ENCODE peak calls at places on chromosomes 2 and 18, in six cellular contexts. D is IMR-90, E is mesendoderm, T is neuronal stem cell, N is H1, F is trophoblast cell. J is an unnamed sample.

GRCh38 chr2:48114256-48114655 is 208.0 kb upstream of the FBXO11 start:
- DNase-seq in D (peak; percentile 77), E (no peak), T (no peak), N (no peak), F (peak; percentile 97), J (peak; percentile 82)

GRCh38 chr18:80145191-80145799 is 36.2 kb downstream of the ADNP2 start:
- DNase-seq in D (peak; percentile 52), E (no peak), T (no peak), N (no peak), F (no peak), J (no peak)

GRCh38 chr2:85445316-85446295 is 27.1 kb downstream of the SH2D6 start:
- DNase-seq in D (peak; percentile 84), E (peak; percentile 52), T (no peak), N (no peak), F (no peak), J (peak; percentile 67)

GRCh38 chr2:64839844-64840243 is 149.4 kb upstream of the SLC1A4 start:
- DNase-seq in D (no peak), E (no peak), T (no peak), N (no peak), F (peak; percentile 10), J (no peak)

GRCh38 chr2:235506291-235506996 is 12.6 kb downstream of the AGAP1 start:
- DNase-seq in D (no peak), E (no peak), T (no peak), N (no peak), F (no peak), J (no peak)

GRCh38 chr2:162908567-162908966 is 70.0 kb upstream of the KCNH7 start:
- DNase-seq in D (no peak), E (peak; percentile 55), T (no peak), N (no peak), F (no peak), J (no peak)

GRCh38 chr2:177118636-177119035 is 94.0 kb upstream of the HNRNPA3 start:
- DNase-seq in D (no peak), E (peak; percentile 69), T (no peak), N (no peak), F (no peak), J (no peak)

GRCh38 chr2:238771193-238771592 is 76.7 kb upstream of the TWIST2 start:
- DNase-seq in D (peak; percentile 28), E (peak; percentile 67), T (no peak), N (no peak), F (no peak), J (no peak)

GRCh38 chr2:7456762-7457161 is 539.5 kb downstream of the RNF144A start:
- DNase-seq in D (no peak), E (no peak), T (no peak), N (no peak), F (no peak), J (no peak)

GRCh38 chr18:1488957-1489356 is 584.3 kb downstream of the ADCYAP1 start:
- DNase-seq in D (no peak), E (no peak), T (no peak), N (no peak), F (no peak), J (no peak)

GRCh38 chr2:120472891-120473309 is 127.0 kb downstream of the INHBB start:
- DNase-seq in D (no peak), E (no peak), T (no peak), N (no peak), F (no peak), J (no peak)

DNA sequence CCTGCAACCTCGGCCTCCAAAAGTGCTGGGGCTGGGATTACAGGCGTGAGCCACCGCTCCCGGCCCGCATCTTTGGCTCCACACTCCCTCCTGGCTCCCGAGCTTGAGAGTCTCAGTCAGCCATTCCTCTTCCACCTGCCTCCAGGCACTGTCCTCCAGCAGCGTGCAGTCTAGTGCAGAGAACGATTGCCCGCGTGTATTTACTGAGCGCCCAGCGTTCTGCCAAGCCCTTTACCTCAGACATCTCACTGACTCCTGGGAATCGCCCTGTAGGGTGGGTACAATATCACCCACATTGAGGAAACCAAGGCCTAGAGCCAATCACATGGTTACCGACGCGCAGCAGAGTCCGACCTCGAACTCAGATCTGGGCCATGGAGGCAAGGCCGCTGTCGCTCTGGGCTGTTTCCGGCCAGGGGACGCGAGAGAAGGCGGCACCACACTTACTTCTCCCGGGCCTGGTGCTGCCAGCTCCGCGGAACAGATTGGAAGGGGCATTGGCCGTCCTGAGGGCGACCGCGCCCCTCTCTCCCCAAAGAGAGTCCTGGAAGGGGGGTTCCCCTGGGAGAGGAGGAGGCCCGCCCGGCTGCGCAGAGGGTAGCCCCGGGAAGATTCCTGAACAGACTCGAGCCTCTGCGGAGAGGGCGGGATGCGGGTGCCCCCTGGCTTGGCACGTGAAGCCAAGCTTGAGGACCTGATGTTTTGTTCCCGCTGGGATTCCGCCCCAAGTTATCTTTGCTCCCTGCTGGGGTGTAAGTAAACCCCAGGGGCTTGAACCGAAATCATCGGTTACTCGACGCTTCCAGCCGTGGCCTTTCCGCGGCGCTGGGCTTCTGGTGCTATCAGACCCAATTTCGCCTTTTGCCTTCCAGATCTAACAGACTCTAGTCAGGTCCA is 5.2 kb upstream of the DLX2 start:
- DNase-seq in D (no peak), E (peak; percentile 37), T (peak; percentile 9), N (peak; percentile 74), F (no peak), J (no peak)
- H3K4me3 ChIP-seq in D (no peak overlapping the region), E (no peak overlapping the region), T (peak overlapping the region; percentile 13), N (no peak overlapping the region), F (no peak overlapping the region), J (peak overlapping the region; percentile 39)

GRCh38 chr18:46335551-46336059 is 231.4 kb downstream of the HAUS1 start:
- DNase-seq in D (no peak), E (peak; percentile 66), T (peak; percentile 51), N (peak; percentile 62), F (no peak), J (no peak)

GRCh38 chr18:46333371-46334199 is 229.4 kb downstream of the HAUS1 start:
- DNase-seq in D (no peak), E (peak; percentile 45), T (peak; percentile 54), N (peak; percentile 56), F (peak; percentile 28), J (peak; percentile 10)

GRCh38 chr18:46332286-46332801 is 228.2 kb downstream of the HAUS1 start:
- DNase-seq in D (no peak), E (no peak), T (no peak), N (no peak), F (no peak), J (no peak)

GRCh38 chr18:46332956-46333355 is 228.8 kb downstream of the HAUS1 start:
- DNase-seq in D (no peak), E (peak; percentile 45), T (no peak), N (peak; percentile 54), F (peak; percentile 4), J (no peak)

GRCh38 chr18:46334200-46334553 is 230.0 kb downstream of the HAUS1 start:
- DNase-seq in D (no peak), E (no peak), T (no peak), N (no peak), F (peak; percentile 5), J (no peak)
- H3K18ac ChIP-seq in D (no peak overlapping the region), E (peak overlapping the region; percentile 99), T (peak overlapping the region; percentile 84), N (no peak overlapping the region), F (no peak overlapping the region), J (no peak overlapping the region)

GRCh38 chr2:67923696-67924095 is 139.1 kb downstream of the C1D start:
- DNase-seq in D (no peak), E (no peak), T (no peak), N (no peak), F (no peak), J (no peak)

GRCh38 chr2:67930156-67930555 is 132.6 kb downstream of the C1D start:
- DNase-seq in D (no peak), E (peak; percentile 98), T (no peak), N (peak; percentile 57), F (no peak), J (no peak)

GRCh38 chr2:67927489-67927888 is 135.3 kb downstream of the C1D start:
- DNase-seq in D (no peak), E (peak; percentile 55), T (no peak), N (no peak), F (no peak), J (no peak)
- H3K4me2 ChIP-seq in D (no peak overlapping the region), E (no peak overlapping the region), T (no peak overlapping the region), N (peak overlapping the region; percentile 39), F (no peak overlapping the region), J (no peak overlapping the region)

DNA sequence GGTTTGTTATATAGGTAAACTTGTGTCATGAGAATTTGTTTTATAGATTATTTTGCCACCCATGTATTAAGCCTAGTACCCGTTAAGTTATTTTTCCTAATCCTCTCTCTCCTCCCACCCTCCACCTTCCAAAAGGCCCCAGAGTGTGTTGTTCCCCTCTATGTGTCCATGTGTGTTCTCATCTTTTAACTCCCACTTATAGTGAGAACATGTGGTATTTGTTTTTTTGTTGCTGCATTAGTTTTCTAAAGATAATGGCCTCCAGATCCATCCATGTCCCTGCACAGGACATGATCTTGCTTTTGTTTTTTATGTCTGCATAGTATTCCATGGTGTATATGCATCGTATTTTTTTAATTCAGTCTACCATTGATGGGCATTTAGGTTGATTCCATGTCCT is 1075.6 kb upstream of the CNTNAP5 start:
- DNase-seq in D (no peak), E (no peak), T (no peak), N (no peak), F (no peak), J (no peak)
- H3K4me3 ChIP-seq in D (no peak overlapping the region), E (no peak overlapping the region), T (no peak overlapping the region), N (no peak overlapping the region), F (no peak overlapping the region), J (no peak overlapping the region)

GRCh38 chr18:3451989-3452749 is 2.2 kb downstream of the TGIF1 start:
- DNase-seq in D (peak; percentile 69), E (peak; percentile 82), T (peak; percentile 54), N (peak; percentile 50), F (peak; percentile 59), J (peak; percentile 68)

GRCh38 chr18:3450358-3451107 is 561 bp downstream of the TGIF1 start:
- DNase-seq in D (peak; percentile 73), E (no peak), T (peak; percentile 23), N (no peak), F (peak; percentile 61), J (peak; percentile 82)

GRCh38 chr18:3449702-3450357 is at the start of gene TGIF1:
- DNase-seq in D (peak; percentile 77), E (peak; percentile 95), T (peak; percentile 79), N (peak; percentile 82), F (peak; percentile 83), J (peak; percentile 86)

GRCh38 chr18:3452750-3453539 is 3.0 kb downstream of the TGIF1 start:
- DNase-seq in D (peak; percentile 41), E (no peak), T (no peak), N (peak; percentile 44), F (peak; percentile 21), J (peak; percentile 68)

DNA sequence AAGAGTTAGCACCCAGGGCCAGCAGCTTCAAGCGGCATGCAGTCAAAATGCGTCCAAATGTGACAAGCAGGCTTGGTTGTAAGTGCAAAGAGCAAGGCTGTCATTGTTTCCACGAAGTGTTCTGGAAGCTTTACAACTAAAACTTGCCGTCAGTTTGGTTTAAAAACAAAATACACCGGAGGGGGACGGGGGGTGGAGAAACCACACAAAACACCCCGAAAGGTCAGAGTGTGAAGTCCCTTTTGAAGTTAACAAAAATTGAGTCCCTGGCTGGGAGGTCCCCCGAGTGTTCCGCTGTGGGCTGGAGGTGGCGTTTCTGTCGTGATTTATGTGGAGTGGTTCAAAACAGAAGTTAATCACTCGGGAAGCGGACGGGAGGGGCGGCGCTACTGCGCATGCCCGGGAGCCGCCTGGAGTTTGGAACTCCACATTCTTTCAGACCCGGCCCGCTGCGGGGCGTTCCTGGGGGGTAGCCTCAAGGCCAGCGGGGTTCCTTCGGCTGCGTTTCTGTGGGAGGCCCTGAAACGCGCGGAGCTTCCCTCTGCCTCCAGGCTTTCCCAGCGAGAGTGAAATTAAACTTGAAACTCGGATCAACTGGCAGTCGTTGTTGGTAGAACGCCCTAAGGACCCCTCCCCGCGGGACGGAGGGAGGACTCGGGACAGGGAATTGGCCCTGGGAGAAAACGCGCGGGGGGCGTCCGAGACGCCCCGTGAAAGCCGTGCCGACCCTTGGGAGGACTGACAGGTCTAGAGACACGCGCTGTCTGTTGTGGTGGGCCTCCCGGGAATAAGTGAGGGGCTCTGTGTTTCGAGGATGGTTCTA is 1.4 kb downstream of the TGIF1 start:
- DNase-seq in D (peak; percentile 89), E (peak; percentile 90), T (peak; percentile 89), N (peak; percentile 83), F (peak; percentile 90), J (peak; percentile 93)
- H3K18ac ChIP-seq in D (peak overlapping the region; percentile 92), E (peak overlapping the region; percentile 85), T (peak overlapping the region; percentile 99), N (peak overlapping the region; percentile 91), F (peak overlapping the region; percentile 99), J (peak overlapping the region; percentile 93)